ENCODE peak calls at places on chromosomes 16 and 17, in eight cellular contexts. One of them, this sample, is unnamed. For H3K4me1, the result is how much of the 10 kb centered on the place peaks cover.

GRCh38 chr17:64214950-64215349 is 48.1 kb downstream of the TEX2 start:
- DNase-seq in uterus: no peak
- DNase-seq in IMR-90: no peak
- DNase-seq in CD8-positive, alpha-beta T cell: no peak
- DNase-seq in left ventricle myocardium inferior: no peak
- DNase-seq in A549: no peak
- DNase-seq in PC-9: no peak
- DNase-seq in upper lobe of right lung: no peak
- DNase-seq in this sample: no peak

GRCh38 chr17:19447085-19447583 is 36.1 kb downstream of the RNF112 start:
- DNase-seq in uterus: peak
- DNase-seq in IMR-90: peak
- DNase-seq in CD8-positive, alpha-beta T cell: peak
- DNase-seq in left ventricle myocardium inferior: no peak
- DNase-seq in A549: peak
- DNase-seq in PC-9: peak
- DNase-seq in upper lobe of right lung: no peak
- DNase-seq in this sample: peak

GRCh38 chr17:49193513-49194296 is 16.7 kb downstream of the GNGT2 start:
- DNase-seq in uterus: peak
- DNase-seq in IMR-90: peak
- DNase-seq in CD8-positive, alpha-beta T cell: no peak
- DNase-seq in left ventricle myocardium inferior: no peak
- DNase-seq in A549: peak
- DNase-seq in PC-9: peak
- DNase-seq in upper lobe of right lung: no peak
- DNase-seq in this sample: no peak

GRCh38 chr16:69130461-69130860 is 1.9 kb downstream of the CHTF8 start:
- DNase-seq in uterus: no peak
- DNase-seq in IMR-90: no peak
- DNase-seq in CD8-positive, alpha-beta T cell: no peak
- DNase-seq in left ventricle myocardium inferior: no peak
- DNase-seq in A549: no peak
- DNase-seq in PC-9: no peak
- DNase-seq in upper lobe of right lung: no peak
- DNase-seq in this sample: no peak

GRCh38 chr16:87461466-87461975 is 31.3 kb downstream of the ZCCHC14 start:
- DNase-seq in uterus: peak
- DNase-seq in IMR-90: no peak
- DNase-seq in CD8-positive, alpha-beta T cell: no peak
- DNase-seq in left ventricle myocardium inferior: peak
- DNase-seq in A549: peak
- DNase-seq in PC-9: peak
- DNase-seq in upper lobe of right lung: peak
- DNase-seq in this sample: no peak

GRCh38 chr17:5798104-5798503 is 213.8 kb upstream of the NLRP1 start:
- DNase-seq in uterus: no peak
- DNase-seq in IMR-90: no peak
- DNase-seq in CD8-positive, alpha-beta T cell: no peak
- DNase-seq in left ventricle myocardium inferior: no peak
- DNase-seq in A549: no peak
- DNase-seq in PC-9: no peak
- DNase-seq in upper lobe of right lung: no peak
- DNase-seq in this sample: no peak

GRCh38 chr17:56652608-56653007 is 59.1 kb downstream of the NOG start:
- DNase-seq in uterus: no peak
- DNase-seq in IMR-90: no peak
- DNase-seq in CD8-positive, alpha-beta T cell: no peak
- DNase-seq in left ventricle myocardium inferior: no peak
- DNase-seq in A549: no peak
- DNase-seq in PC-9: no peak
- DNase-seq in upper lobe of right lung: no peak
- DNase-seq in this sample: no peak

GRCh38 chr17:32862940-32863339 is 14.0 kb downstream of the MYO1D start:
- DNase-seq in uterus: no peak
- DNase-seq in IMR-90: no peak
- DNase-seq in CD8-positive, alpha-beta T cell: no peak
- DNase-seq in left ventricle myocardium inferior: no peak
- DNase-seq in A549: no peak
- DNase-seq in PC-9: no peak
- DNase-seq in upper lobe of right lung: no peak
- DNase-seq in this sample: no peak

GRCh38 chr16:54937673-54938350 is 7.1 kb downstream of the IRX5 start:
- DNase-seq in uterus: no peak
- DNase-seq in IMR-90: no peak
- DNase-seq in CD8-positive, alpha-beta T cell: no peak
- DNase-seq in left ventricle myocardium inferior: no peak
- DNase-seq in A549: no peak
- DNase-seq in PC-9: no peak
- DNase-seq in upper lobe of right lung: peak
- DNase-seq in this sample: no peak

GRCh38 chr16:54936979-54937672 is 6.5 kb downstream of the IRX5 start:
- DNase-seq in uterus: no peak
- DNase-seq in IMR-90: no peak
- DNase-seq in CD8-positive, alpha-beta T cell: no peak
- DNase-seq in left ventricle myocardium inferior: no peak
- DNase-seq in A549: peak
- DNase-seq in PC-9: no peak
- DNase-seq in upper lobe of right lung: peak
- DNase-seq in this sample: no peak

GRCh38 chr16:54935411-54936085 is 4.9 kb downstream of the IRX5 start:
- DNase-seq in uterus: no peak
- DNase-seq in IMR-90: no peak
- DNase-seq in CD8-positive, alpha-beta T cell: no peak
- DNase-seq in left ventricle myocardium inferior: no peak
- DNase-seq in A549: no peak
- DNase-seq in PC-9: no peak
- DNase-seq in upper lobe of right lung: no peak
- DNase-seq in this sample: no peak

GRCh38 chr16:54934536-54935410 is 4.1 kb downstream of the IRX5 start:
- DNase-seq in uterus: no peak
- DNase-seq in IMR-90: no peak
- DNase-seq in CD8-positive, alpha-beta T cell: no peak
- DNase-seq in left ventricle myocardium inferior: no peak
- DNase-seq in A549: no peak
- DNase-seq in PC-9: no peak
- DNase-seq in upper lobe of right lung: peak
- DNase-seq in this sample: no peak

DNA sequence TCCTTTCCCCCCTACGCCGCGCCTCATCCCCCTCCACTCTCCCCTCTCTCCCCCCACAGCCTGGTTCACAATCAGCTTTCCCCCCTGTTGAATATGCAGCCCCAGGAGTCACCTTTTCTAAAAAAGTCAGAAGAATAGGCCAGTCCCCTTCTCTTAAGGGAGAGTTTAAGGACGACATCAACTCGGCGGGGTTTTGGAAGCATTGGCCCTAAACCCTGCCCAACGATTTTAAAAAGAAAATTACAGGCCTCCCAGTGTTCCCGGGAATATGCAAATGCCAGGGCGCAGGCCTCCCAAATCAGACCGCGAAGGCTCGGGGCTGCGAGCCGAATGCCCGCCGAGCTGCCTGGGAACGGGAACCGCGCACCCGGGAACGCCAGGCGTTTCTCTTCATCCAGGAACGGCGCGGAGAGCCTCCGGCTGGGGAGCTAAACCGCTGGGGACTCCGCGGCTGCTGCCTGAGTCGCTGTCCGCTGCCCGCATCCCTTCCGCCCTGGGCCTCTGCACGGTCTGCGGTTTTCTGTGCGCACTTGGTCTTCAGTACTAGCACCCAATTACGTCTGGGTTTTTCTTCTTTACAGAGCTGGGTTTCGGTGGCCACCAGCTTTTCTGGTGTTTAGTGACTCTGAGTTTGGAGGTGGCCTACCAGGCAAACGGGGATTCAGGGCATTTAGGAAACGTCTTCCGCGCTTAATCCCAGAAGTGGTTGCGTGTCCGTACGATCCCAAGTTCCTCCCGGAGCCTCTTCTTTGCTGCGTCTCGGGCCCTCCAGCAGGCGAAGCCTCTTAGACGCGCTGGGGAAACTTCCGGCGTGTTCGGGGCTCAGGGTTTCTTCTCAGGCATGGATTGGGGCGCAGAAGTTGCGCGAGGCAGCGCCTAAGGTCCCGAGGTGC is 5.7 kb downstream of the IRX5 start:
- DNase-seq in uterus: no peak
- DNase-seq in IMR-90: no peak
- DNase-seq in CD8-positive, alpha-beta T cell: no peak
- DNase-seq in left ventricle myocardium inferior: no peak
- DNase-seq in A549: no peak
- DNase-seq in PC-9: no peak
- DNase-seq in upper lobe of right lung: no peak
- DNase-seq in this sample: peak
- H3K4me1 ChIP-seq in uterus: under half
- H3K4me1 ChIP-seq in IMR-90: under half
- H3K4me1 ChIP-seq in CD8-positive, alpha-beta T cell: under half
- H3K4me1 ChIP-seq in left ventricle myocardium inferior: under half
- H3K4me1 ChIP-seq in A549: under half
- H3K4me1 ChIP-seq in PC-9: under half
- H3K4me1 ChIP-seq in upper lobe of right lung: under half
- H3K4me1 ChIP-seq in this sample: under half

GRCh38 chr17:78884148-78884870 is 18.7 kb downstream of the CEP295NL start:
- DNase-seq in uterus: peak
- DNase-seq in IMR-90: no peak
- DNase-seq in CD8-positive, alpha-beta T cell: no peak
- DNase-seq in left ventricle myocardium inferior: no peak
- DNase-seq in A549: no peak
- DNase-seq in PC-9: no peak
- DNase-seq in upper lobe of right lung: no peak
- DNase-seq in this sample: no peak

GRCh38 chr17:78883090-78883532 is 19.9 kb downstream of the CEP295NL start:
- DNase-seq in uterus: peak
- DNase-seq in IMR-90: peak
- DNase-seq in CD8-positive, alpha-beta T cell: no peak
- DNase-seq in left ventricle myocardium inferior: peak
- DNase-seq in A549: peak
- DNase-seq in PC-9: peak
- DNase-seq in upper lobe of right lung: peak
- DNase-seq in this sample: no peak

GRCh38 chr17:78883533-78884131 is 19.4 kb downstream of the CEP295NL start:
- DNase-seq in uterus: peak
- DNase-seq in IMR-90: peak
- DNase-seq in CD8-positive, alpha-beta T cell: no peak
- DNase-seq in left ventricle myocardium inferior: peak
- DNase-seq in A549: peak
- DNase-seq in PC-9: peak
- DNase-seq in upper lobe of right lung: peak
- DNase-seq in this sample: no peak

GRCh38 chr17:78884876-78885667 is 17.9 kb downstream of the CEP295NL start:
- DNase-seq in uterus: no peak
- DNase-seq in IMR-90: no peak
- DNase-seq in CD8-positive, alpha-beta T cell: no peak
- DNase-seq in left ventricle myocardium inferior: no peak
- DNase-seq in A549: no peak
- DNase-seq in PC-9: no peak
- DNase-seq in upper lobe of right lung: no peak
- DNase-seq in this sample: no peak

DNA sequence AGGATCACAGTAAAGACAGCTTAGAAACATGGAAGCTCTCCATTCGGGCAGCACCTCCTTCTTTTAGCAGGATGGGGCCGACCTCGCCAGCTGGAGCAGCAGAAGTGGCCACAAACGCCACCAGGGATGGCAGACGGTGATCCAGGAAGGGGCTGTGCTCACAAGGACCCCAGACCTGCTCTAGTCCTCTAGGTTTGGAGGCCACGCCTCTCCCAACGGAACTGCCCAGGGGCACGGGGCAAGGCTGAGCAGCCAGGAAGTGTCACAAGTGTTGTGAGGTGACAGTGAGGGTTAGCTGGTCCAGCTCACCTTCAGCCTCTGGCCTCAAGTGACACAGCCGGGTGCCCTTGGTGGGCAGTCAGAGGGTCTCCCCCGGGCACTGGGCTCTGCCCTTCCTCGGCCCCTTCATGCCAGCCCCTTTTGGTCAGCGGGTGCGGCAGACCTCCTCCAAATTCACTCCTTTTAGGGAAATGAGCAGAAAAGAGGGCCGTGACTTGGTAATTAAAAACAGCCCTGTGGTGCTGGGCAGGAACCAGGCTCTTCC is 20.4 kb downstream of the CEP295NL start:
- DNase-seq in uterus: no peak
- DNase-seq in IMR-90: no peak
- DNase-seq in CD8-positive, alpha-beta T cell: no peak
- DNase-seq in left ventricle myocardium inferior: no peak
- DNase-seq in A549: no peak
- DNase-seq in PC-9: peak
- DNase-seq in upper lobe of right lung: peak
- DNase-seq in this sample: no peak
- H3K4me1 ChIP-seq in uterus: under half
- H3K4me1 ChIP-seq in IMR-90: half or more
- H3K4me1 ChIP-seq in CD8-positive, alpha-beta T cell: under half
- H3K4me1 ChIP-seq in left ventricle myocardium inferior: half or more
- H3K4me1 ChIP-seq in A549: under half
- H3K4me1 ChIP-seq in PC-9: under half
- H3K4me1 ChIP-seq in upper lobe of right lung: under half
- H3K4me1 ChIP-seq in this sample: under half

DNA sequence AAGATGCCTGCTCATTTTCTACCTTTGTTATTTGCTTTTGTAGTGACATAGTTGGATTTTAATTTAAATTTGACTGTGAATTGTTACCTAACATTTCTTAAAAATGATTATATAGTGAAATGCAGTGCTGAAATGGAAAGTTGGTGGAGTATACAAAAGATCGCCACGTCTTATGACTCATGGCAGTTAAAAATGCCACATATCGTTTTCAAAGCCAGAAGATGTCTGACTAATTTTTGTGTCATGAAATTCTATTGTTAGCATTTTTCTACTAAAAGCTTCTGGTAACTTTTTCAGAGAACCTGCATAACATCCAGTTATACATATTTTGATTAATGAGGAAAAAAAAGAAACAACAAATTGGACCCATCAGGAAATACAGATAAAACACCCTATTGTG is 20.6 kb downstream of the MAP2K4 start:
- DNase-seq in uterus: no peak
- DNase-seq in IMR-90: peak
- DNase-seq in CD8-positive, alpha-beta T cell: no peak
- DNase-seq in left ventricle myocardium inferior: no peak
- DNase-seq in A549: peak
- DNase-seq in PC-9: no peak
- DNase-seq in upper lobe of right lung: no peak
- DNase-seq in this sample: no peak
- H3K4me1 ChIP-seq in uterus: under half
- H3K4me1 ChIP-seq in IMR-90: under half
- H3K4me1 ChIP-seq in CD8-positive, alpha-beta T cell: under half
- H3K4me1 ChIP-seq in left ventricle myocardium inferior: half or more
- H3K4me1 ChIP-seq in A549: under half
- H3K4me1 ChIP-seq in PC-9: under half
- H3K4me1 ChIP-seq in upper lobe of right lung: under half
- H3K4me1 ChIP-seq in this sample: under half

GRCh38 chr16:89335803-89336485 is 118.4 kb downstream of the ZNF778 start:
- DNase-seq in uterus: no peak
- DNase-seq in IMR-90: no peak
- DNase-seq in CD8-positive, alpha-beta T cell: no peak
- DNase-seq in left ventricle myocardium inferior: no peak
- DNase-seq in A549: no peak
- DNase-seq in PC-9: no peak
- DNase-seq in upper lobe of right lung: peak
- DNase-seq in this sample: no peak

GRCh38 chr16:89341274-89341673 is 123.8 kb downstream of the ZNF778 start:
- DNase-seq in uterus: no peak
- DNase-seq in IMR-90: no peak
- DNase-seq in CD8-positive, alpha-beta T cell: no peak
- DNase-seq in left ventricle myocardium inferior: no peak
- DNase-seq in A549: no peak
- DNase-seq in PC-9: no peak
- DNase-seq in upper lobe of right lung: peak
- DNase-seq in this sample: no peak

GRCh38 chr16:89341697-89342694 is 124.5 kb downstream of the ZNF778 start:
- DNase-seq in uterus: no peak
- DNase-seq in IMR-90: no peak
- DNase-seq in CD8-positive, alpha-beta T cell: peak
- DNase-seq in left ventricle myocardium inferior: no peak
- DNase-seq in A549: no peak
- DNase-seq in PC-9: no peak
- DNase-seq in upper lobe of right lung: peak
- DNase-seq in this sample: no peak

GRCh38 chr16:89337965-89338364 is 120.5 kb downstream of the ZNF778 start:
- DNase-seq in uterus: no peak
- DNase-seq in IMR-90: no peak
- DNase-seq in CD8-positive, alpha-beta T cell: no peak
- DNase-seq in left ventricle myocardium inferior: no peak
- DNase-seq in A549: no peak
- DNase-seq in PC-9: no peak
- DNase-seq in upper lobe of right lung: peak
- DNase-seq in this sample: no peak

GRCh38 chr16:89338863-89339262 is 121.4 kb downstream of the ZNF778 start:
- DNase-seq in uterus: no peak
- DNase-seq in IMR-90: no peak
- DNase-seq in CD8-positive, alpha-beta T cell: no peak
- DNase-seq in left ventricle myocardium inferior: no peak
- DNase-seq in A549: no peak
- DNase-seq in PC-9: no peak
- DNase-seq in upper lobe of right lung: peak
- DNase-seq in this sample: no peak
- H3K4me1 ChIP-seq in uterus: under half
- H3K4me1 ChIP-seq in IMR-90: under half
- H3K4me1 ChIP-seq in CD8-positive, alpha-beta T cell: half or more
- H3K4me1 ChIP-seq in left ventricle myocardium inferior: half or more
- H3K4me1 ChIP-seq in A549: under half
- H3K4me1 ChIP-seq in PC-9: under half
- H3K4me1 ChIP-seq in upper lobe of right lung: under half
- H3K4me1 ChIP-seq in this sample: under half